ENCODE peak calls at places on chromosomes 12 and 14, in eight cellular contexts. P is endothelial cell; K is transverse colon; F is activated naive CD8-positive, alpha-beta T cell treated with anti-CD3 and anti-CD28 coated beads, Interleukin-2, amount 50 U/mL, for 16 hours; I is Caki2; B is RPMI7951; X is tibial nerve; O is GM06990. W is an unnamed sample.

GRCh38 chr12:110780448-110780847 is 37.8 kb upstream of the PPP1CC start:
- DNase-seq in P (no peak), K (no peak), F (no peak), I (no peak), B (no peak), X (no peak), O (no peak), W (no peak)

GRCh38 chr12:104723895-104724294 is 234.2 kb downstream of the SLC41A2 start:
- DNase-seq in P (no peak), K (no peak), F (no peak), I (no peak), B (no peak), X (no peak), O (no peak), W (no peak)

GRCh38 chr12:131732996-131733615 is 22.2 kb downstream of the SFSWAP start:
- DNase-seq in P (no peak), K (no peak), F (no peak), I (no peak), B (no peak), X (no peak), O (no peak), W (no peak)

GRCh38 chr14:30848449-30849240 is 25.7 kb upstream of the COCH start:
- DNase-seq in P (no peak), K (no peak), F (no peak), I (no peak), B (no peak), X (no peak), O (no peak), W (no peak)

GRCh38 chr12:11684393-11684792 is 34.9 kb downstream of the ETV6 start:
- DNase-seq in P (no peak), K (no peak), F (no peak), I (no peak), B (no peak), X (no peak), O (no peak), W (no peak)

GRCh38 chr14:95527392-95528002 is 7.4 kb upstream of the GLRX5 start:
- DNase-seq in P (peak; percentile 31), K (peak; percentile 65), F (no peak), I (peak; percentile 28), B (peak; percentile 63), X (peak; percentile 91), O (no peak), W (no peak)

GRCh38 chr14:105338392-105338791 is 23.8 kb downstream of the PACS2 start:
- DNase-seq in P (no peak), K (no peak), F (no peak), I (no peak), B (no peak), X (no peak), O (peak; percentile 1), W (no peak)

GRCh38 chr12:123270380-123271181 is 1.1 kb downstream of the CDK2AP1 start:
- DNase-seq in P (peak; percentile 13), K (peak; percentile 36), F (no peak), I (no peak), B (peak; percentile 25), X (no peak), O (peak; percentile 46), W (peak; percentile 46)

GRCh38 chr12:19643635-19644034 is 204.3 kb downstream of the AEBP2 start:
- DNase-seq in P (peak; percentile 12), K (no peak), F (no peak), I (peak; percentile 14), B (peak; percentile 40), X (peak; percentile 58), O (no peak), W (no peak)

GRCh38 chr12:50732591-50732990 is 31.3 kb upstream of the ATF1 start:
- DNase-seq in P (no peak), K (no peak), F (no peak), I (peak; percentile 70), B (peak; percentile 83), X (no peak), O (no peak), W (no peak)

GRCh38 chr12:5900533-5901255 is 44.4 kb downstream of the ANO2 start:
- DNase-seq in P (no peak), K (no peak), F (no peak), I (no peak), B (no peak), X (no peak), O (no peak), W (no peak)

GRCh38 chr14:99213101-99213500 is 58.9 kb downstream of the BCL11B start:
- DNase-seq in P (no peak), K (no peak), F (no peak), I (no peak), B (no peak), X (no peak), O (no peak), W (peak; percentile 34)